ENCODE peak calls at places on chromosomes 3 and 15, in seven cellular contexts. One of them, this sample, is unnamed.

GRCh38 chr3:63964287-63965073 is 52.3 kb upstream of the SCAANT1 start:
- DNase-seq in iPS-NIHi11: no peak
- DNase-seq in cardiac fibroblast: no peak
- DNase-seq in activated T-cell treated with anti-CD3 and anti-CD28 coated beads for 24 hours: no peak
- DNase-seq in M059J: no peak
- DNase-seq in central memory CD4-positive, alpha-beta T cell: no peak
- DNase-seq in AG09319: no peak
- DNase-seq in this sample: no peak

GRCh38 chr3:52983336-52983807 is 62.5 kb downstream of the SFMBT1 start:
- DNase-seq in iPS-NIHi11: no peak
- DNase-seq in cardiac fibroblast: no peak
- DNase-seq in activated T-cell treated with anti-CD3 and anti-CD28 coated beads for 24 hours: peak; percentile 59
- DNase-seq in M059J: no peak
- DNase-seq in central memory CD4-positive, alpha-beta T cell: peak; percentile 85
- DNase-seq in AG09319: no peak
- DNase-seq in this sample: no peak

GRCh38 chr3:46708401-46709146 is 7.4 kb downstream of the TMIE start:
- DNase-seq in iPS-NIHi11: no peak
- DNase-seq in cardiac fibroblast: no peak
- DNase-seq in activated T-cell treated with anti-CD3 and anti-CD28 coated beads for 24 hours: no peak
- DNase-seq in M059J: no peak
- DNase-seq in central memory CD4-positive, alpha-beta T cell: no peak
- DNase-seq in AG09319: no peak
- DNase-seq in this sample: peak; percentile 90

GRCh38 chr3:197417451-197417850 is 119.0 kb upstream of the DLG1 start:
- DNase-seq in iPS-NIHi11: no peak
- DNase-seq in cardiac fibroblast: peak; percentile 69
- DNase-seq in activated T-cell treated with anti-CD3 and anti-CD28 coated beads for 24 hours: no peak
- DNase-seq in M059J: no peak
- DNase-seq in central memory CD4-positive, alpha-beta T cell: no peak
- DNase-seq in AG09319: no peak
- DNase-seq in this sample: no peak

GRCh38 chr3:81170298-81170697 is 591.1 kb downstream of the GBE1 start:
- DNase-seq in iPS-NIHi11: peak; percentile 25
- DNase-seq in cardiac fibroblast: no peak
- DNase-seq in activated T-cell treated with anti-CD3 and anti-CD28 coated beads for 24 hours: no peak
- DNase-seq in M059J: no peak
- DNase-seq in central memory CD4-positive, alpha-beta T cell: no peak
- DNase-seq in AG09319: no peak
- DNase-seq in this sample: no peak

GRCh38 chr3:51646091-51646490 is 25.0 kb upstream of the TEX264 start:
- DNase-seq in iPS-NIHi11: no peak
- DNase-seq in cardiac fibroblast: no peak
- DNase-seq in activated T-cell treated with anti-CD3 and anti-CD28 coated beads for 24 hours: no peak
- DNase-seq in M059J: no peak
- DNase-seq in central memory CD4-positive, alpha-beta T cell: no peak
- DNase-seq in AG09319: no peak
- DNase-seq in this sample: peak; percentile 89

GRCh38 chr3:185423178-185423577 is 60.2 kb downstream of the MAP3K13 start:
- DNase-seq in iPS-NIHi11: no peak
- DNase-seq in cardiac fibroblast: peak; percentile 20
- DNase-seq in activated T-cell treated with anti-CD3 and anti-CD28 coated beads for 24 hours: no peak
- DNase-seq in M059J: peak; percentile 71
- DNase-seq in central memory CD4-positive, alpha-beta T cell: no peak
- DNase-seq in AG09319: no peak
- DNase-seq in this sample: no peak

GRCh38 chr15:74901612-74902063 is 5.0 kb downstream of the FAM219B start:
- DNase-seq in iPS-NIHi11: peak; percentile 82
- DNase-seq in cardiac fibroblast: peak; percentile 68
- DNase-seq in activated T-cell treated with anti-CD3 and anti-CD28 coated beads for 24 hours: peak; percentile 59
- DNase-seq in M059J: peak; percentile 51
- DNase-seq in central memory CD4-positive, alpha-beta T cell: peak; percentile 61
- DNase-seq in AG09319: no peak
- DNase-seq in this sample: peak; percentile 94

GRCh38 chr15:40055576-40056293 is 16.8 kb upstream of the SRP14 start:
- DNase-seq in iPS-NIHi11: no peak
- DNase-seq in cardiac fibroblast: no peak
- DNase-seq in activated T-cell treated with anti-CD3 and anti-CD28 coated beads for 24 hours: no peak
- DNase-seq in M059J: no peak
- DNase-seq in central memory CD4-positive, alpha-beta T cell: no peak
- DNase-seq in AG09319: no peak
- DNase-seq in this sample: no peak

GRCh38 chr15:80210612-80211554 is 41.1 kb downstream of the CTXND1 start:
- DNase-seq in iPS-NIHi11: no peak
- DNase-seq in cardiac fibroblast: no peak
- DNase-seq in activated T-cell treated with anti-CD3 and anti-CD28 coated beads for 24 hours: no peak
- DNase-seq in M059J: no peak
- DNase-seq in central memory CD4-positive, alpha-beta T cell: no peak
- DNase-seq in AG09319: no peak
- DNase-seq in this sample: no peak

GRCh38 chr15:68819451-68820204 is 1.1 kb downstream of the ANP32A start:
- DNase-seq in iPS-NIHi11: no peak
- DNase-seq in cardiac fibroblast: peak; percentile 67
- DNase-seq in activated T-cell treated with anti-CD3 and anti-CD28 coated beads for 24 hours: peak; percentile 33
- DNase-seq in M059J: peak; percentile 73
- DNase-seq in central memory CD4-positive, alpha-beta T cell: peak; percentile 42
- DNase-seq in AG09319: no peak
- DNase-seq in this sample: peak; percentile 95

GRCh38 chr3:34419801-34420200 is 621.4 kb downstream of the PDCD6IP start:
- DNase-seq in iPS-NIHi11: peak; percentile 66
- DNase-seq in cardiac fibroblast: no peak
- DNase-seq in activated T-cell treated with anti-CD3 and anti-CD28 coated beads for 24 hours: no peak
- DNase-seq in M059J: no peak
- DNase-seq in central memory CD4-positive, alpha-beta T cell: no peak
- DNase-seq in AG09319: no peak
- DNase-seq in this sample: peak; percentile 19

GRCh38 chr15:99123706-99124451 is 19.0 kb downstream of the SYNM start:
- DNase-seq in iPS-NIHi11: peak; percentile 63
- DNase-seq in cardiac fibroblast: peak; percentile 93
- DNase-seq in activated T-cell treated with anti-CD3 and anti-CD28 coated beads for 24 hours: no peak
- DNase-seq in M059J: peak; percentile 98
- DNase-seq in central memory CD4-positive, alpha-beta T cell: no peak
- DNase-seq in AG09319: peak; percentile 83
- DNase-seq in this sample: peak; percentile 96

GRCh38 chr3:186717039-186717457 is at the start of gene KNG1:
- DNase-seq in iPS-NIHi11: no peak
- DNase-seq in cardiac fibroblast: no peak
- DNase-seq in activated T-cell treated with anti-CD3 and anti-CD28 coated beads for 24 hours: no peak
- DNase-seq in M059J: no peak
- DNase-seq in central memory CD4-positive, alpha-beta T cell: no peak
- DNase-seq in AG09319: no peak
- DNase-seq in this sample: no peak

GRCh38 chr3:2465842-2466241 is 367.2 kb downstream of the CNTN4 start:
- DNase-seq in iPS-NIHi11: no peak
- DNase-seq in cardiac fibroblast: no peak
- DNase-seq in activated T-cell treated with anti-CD3 and anti-CD28 coated beads for 24 hours: no peak
- DNase-seq in M059J: no peak
- DNase-seq in central memory CD4-positive, alpha-beta T cell: no peak
- DNase-seq in AG09319: no peak
- DNase-seq in this sample: no peak

GRCh38 chr3:146476094-146476740 is 6.9 kb upstream of the PLSCR2 start:
- DNase-seq in iPS-NIHi11: no peak
- DNase-seq in cardiac fibroblast: no peak
- DNase-seq in activated T-cell treated with anti-CD3 and anti-CD28 coated beads for 24 hours: no peak
- DNase-seq in M059J: no peak
- DNase-seq in central memory CD4-positive, alpha-beta T cell: no peak
- DNase-seq in AG09319: no peak
- DNase-seq in this sample: no peak

GRCh38 chr3:82586414-82586813 is 825.0 kb upstream of the GBE1 start:
- DNase-seq in iPS-NIHi11: no peak
- DNase-seq in cardiac fibroblast: no peak
- DNase-seq in activated T-cell treated with anti-CD3 and anti-CD28 coated beads for 24 hours: no peak
- DNase-seq in M059J: no peak
- DNase-seq in central memory CD4-positive, alpha-beta T cell: no peak
- DNase-seq in AG09319: no peak
- DNase-seq in this sample: no peak

GRCh38 chr3:180102604-180103003 is 65.9 kb upstream of the PEX5L start:
- DNase-seq in iPS-NIHi11: no peak
- DNase-seq in cardiac fibroblast: no peak
- DNase-seq in activated T-cell treated with anti-CD3 and anti-CD28 coated beads for 24 hours: no peak
- DNase-seq in M059J: no peak
- DNase-seq in central memory CD4-positive, alpha-beta T cell: no peak
- DNase-seq in AG09319: no peak
- DNase-seq in this sample: no peak

GRCh38 chr3:39255503-39256325 is 24.1 kb downstream of the CX3CR1 start:
- DNase-seq in iPS-NIHi11: no peak
- DNase-seq in cardiac fibroblast: no peak
- DNase-seq in activated T-cell treated with anti-CD3 and anti-CD28 coated beads for 24 hours: peak; percentile 22
- DNase-seq in M059J: peak; percentile 38
- DNase-seq in central memory CD4-positive, alpha-beta T cell: no peak
- DNase-seq in AG09319: no peak
- DNase-seq in this sample: no peak

GRCh38 chr3:142977399-142977728 is 13.9 kb upstream of the PAQR9 start:
- DNase-seq in iPS-NIHi11: no peak
- DNase-seq in cardiac fibroblast: no peak
- DNase-seq in activated T-cell treated with anti-CD3 and anti-CD28 coated beads for 24 hours: no peak
- DNase-seq in M059J: peak; percentile 58
- DNase-seq in central memory CD4-positive, alpha-beta T cell: no peak
- DNase-seq in AG09319: no peak
- DNase-seq in this sample: no peak

GRCh38 chr3:124209426-124209825 is 217.5 kb upstream of the ROPN1 start:
- DNase-seq in iPS-NIHi11: no peak
- DNase-seq in cardiac fibroblast: no peak
- DNase-seq in activated T-cell treated with anti-CD3 and anti-CD28 coated beads for 24 hours: no peak
- DNase-seq in M059J: peak; percentile 81
- DNase-seq in central memory CD4-positive, alpha-beta T cell: no peak
- DNase-seq in AG09319: no peak
- DNase-seq in this sample: no peak

GRCh38 chr3:185316740-185317407 is 46.1 kb upstream of the MAP3K13 start:
- DNase-seq in iPS-NIHi11: no peak
- DNase-seq in cardiac fibroblast: peak; percentile 92
- DNase-seq in activated T-cell treated with anti-CD3 and anti-CD28 coated beads for 24 hours: no peak
- DNase-seq in M059J: peak; percentile 21
- DNase-seq in central memory CD4-positive, alpha-beta T cell: no peak
- DNase-seq in AG09319: no peak
- DNase-seq in this sample: peak; percentile 80

GRCh38 chr3:127613406-127613805 is 15.2 kb downstream of the MCM2 start:
- DNase-seq in iPS-NIHi11: no peak
- DNase-seq in cardiac fibroblast: no peak
- DNase-seq in activated T-cell treated with anti-CD3 and anti-CD28 coated beads for 24 hours: no peak
- DNase-seq in M059J: peak; percentile 85
- DNase-seq in central memory CD4-positive, alpha-beta T cell: no peak
- DNase-seq in AG09319: no peak
- DNase-seq in this sample: peak; percentile 76

GRCh38 chr15:47582283-47582682 is 135.0 kb upstream of the SEMA6D start:
- DNase-seq in iPS-NIHi11: no peak
- DNase-seq in cardiac fibroblast: no peak
- DNase-seq in activated T-cell treated with anti-CD3 and anti-CD28 coated beads for 24 hours: no peak
- DNase-seq in M059J: no peak
- DNase-seq in central memory CD4-positive, alpha-beta T cell: no peak
- DNase-seq in AG09319: no peak
- DNase-seq in this sample: no peak

GRCh38 chr3:178436773-178437172 is 99.5 kb upstream of the KCNMB2 start:
- DNase-seq in iPS-NIHi11: peak; percentile 50
- DNase-seq in cardiac fibroblast: peak; percentile 73
- DNase-seq in activated T-cell treated with anti-CD3 and anti-CD28 coated beads for 24 hours: no peak
- DNase-seq in M059J: peak; percentile 61
- DNase-seq in central memory CD4-positive, alpha-beta T cell: no peak
- DNase-seq in AG09319: no peak
- DNase-seq in this sample: peak; percentile 70

GRCh38 chr3:142896201-142896755 is 7.4 kb upstream of the PCOLCE2 start:
- DNase-seq in iPS-NIHi11: no peak
- DNase-seq in cardiac fibroblast: peak; percentile 32
- DNase-seq in activated T-cell treated with anti-CD3 and anti-CD28 coated beads for 24 hours: no peak
- DNase-seq in M059J: peak; percentile 94
- DNase-seq in central memory CD4-positive, alpha-beta T cell: no peak
- DNase-seq in AG09319: no peak
- DNase-seq in this sample: peak; percentile 94

GRCh38 chr15:68210821-68211655 is 5.9 kb upstream of the CALML4 start:
- DNase-seq in iPS-NIHi11: peak; percentile 89
- DNase-seq in cardiac fibroblast: peak; percentile 61
- DNase-seq in activated T-cell treated with anti-CD3 and anti-CD28 coated beads for 24 hours: peak; percentile 36
- DNase-seq in M059J: no peak
- DNase-seq in central memory CD4-positive, alpha-beta T cell: peak; percentile 12
- DNase-seq in AG09319: peak; percentile 14
- DNase-seq in this sample: peak; percentile 96

GRCh38 chr3:54146383-54147239 is 24.3 kb downstream of the CACNA2D3 start:
- DNase-seq in iPS-NIHi11: peak; percentile 79
- DNase-seq in cardiac fibroblast: peak; percentile 64
- DNase-seq in activated T-cell treated with anti-CD3 and anti-CD28 coated beads for 24 hours: no peak
- DNase-seq in M059J: peak; percentile 28
- DNase-seq in central memory CD4-positive, alpha-beta T cell: no peak
- DNase-seq in AG09319: peak; percentile 15
- DNase-seq in this sample: no peak

GRCh38 chr3:150049317-150049716 is 78.6 kb upstream of the PFN2 start:
- DNase-seq in iPS-NIHi11: no peak
- DNase-seq in cardiac fibroblast: no peak
- DNase-seq in activated T-cell treated with anti-CD3 and anti-CD28 coated beads for 24 hours: no peak
- DNase-seq in M059J: peak; percentile 45
- DNase-seq in central memory CD4-positive, alpha-beta T cell: no peak
- DNase-seq in AG09319: no peak
- DNase-seq in this sample: no peak

GRCh38 chr15:33057845-33058244 is 136.7 kb downstream of the FMN1 start:
- DNase-seq in iPS-NIHi11: no peak
- DNase-seq in cardiac fibroblast: no peak
- DNase-seq in activated T-cell treated with anti-CD3 and anti-CD28 coated beads for 24 hours: no peak
- DNase-seq in M059J: no peak
- DNase-seq in central memory CD4-positive, alpha-beta T cell: no peak
- DNase-seq in AG09319: no peak
- DNase-seq in this sample: no peak

GRCh38 chr3:60743631-60744164 is 507.6 kb downstream of the FHIT start:
- DNase-seq in iPS-NIHi11: peak; percentile 45
- DNase-seq in cardiac fibroblast: no peak
- DNase-seq in activated T-cell treated with anti-CD3 and anti-CD28 coated beads for 24 hours: no peak
- DNase-seq in M059J: peak; percentile 69
- DNase-seq in central memory CD4-positive, alpha-beta T cell: no peak
- DNase-seq in AG09319: no peak
- DNase-seq in this sample: peak; percentile 34

GRCh38 chr15:68654786-68655560 is 76.2 kb downstream of the CORO2B start:
- DNase-seq in iPS-NIHi11: no peak
- DNase-seq in cardiac fibroblast: no peak
- DNase-seq in activated T-cell treated with anti-CD3 and anti-CD28 coated beads for 24 hours: no peak
- DNase-seq in M059J: no peak
- DNase-seq in central memory CD4-positive, alpha-beta T cell: no peak
- DNase-seq in AG09319: no peak
- DNase-seq in this sample: no peak

GRCh38 chr15:31392761-31393401 is 66.2 kb downstream of the KLF13 start:
- DNase-seq in iPS-NIHi11: no peak
- DNase-seq in cardiac fibroblast: peak; percentile 34
- DNase-seq in activated T-cell treated with anti-CD3 and anti-CD28 coated beads for 24 hours: no peak
- DNase-seq in M059J: no peak
- DNase-seq in central memory CD4-positive, alpha-beta T cell: no peak
- DNase-seq in AG09319: no peak
- DNase-seq in this sample: peak; percentile 85

GRCh38 chr3:186121968-186122367 is 13.1 kb upstream of the ETV5 start:
- DNase-seq in iPS-NIHi11: peak; percentile 62
- DNase-seq in cardiac fibroblast: no peak
- DNase-seq in activated T-cell treated with anti-CD3 and anti-CD28 coated beads for 24 hours: no peak
- DNase-seq in M059J: no peak
- DNase-seq in central memory CD4-positive, alpha-beta T cell: no peak
- DNase-seq in AG09319: no peak
- DNase-seq in this sample: no peak